ENCODE peak calls at places on chromosome 16, in nine cellular contexts. F is nephron progenitor cell, Q is IMR-90, Y is fibroblast of mammary gland, B is mesothelial cell of epicardium, R is type B pancreatic cell, D is Caco-2, A is left lung, O is thyroid gland. C is an unnamed sample.

GRCh38 chr16:19290860-19291259 is 5.3 kb downstream of the CLEC19A start:
- DNase-seq in F (no peak), Q (no peak), Y (no peak), B (no peak), R (no peak), D (no peak), A (no peak), O (no peak), C (no peak)

GRCh38 chr16:71441348-71441781 is 489 bp downstream of the TLE7 start:
- DNase-seq in F (no peak), Q (no peak), Y (no peak), B (no peak), R (no peak), D (no peak), A (peak; percentile 83), O (no peak), C (no peak)

GRCh38 chr16:82047374-82047773 is 12.3 kb downstream of the HSD17B2 start:
- DNase-seq in F (no peak), Q (no peak), Y (no peak), B (no peak), R (no peak), D (no peak), A (no peak), O (no peak), C (no peak)

GRCh38 chr16:31081428-31082351 is 7.1 kb downstream of the PRSS53 start:
- DNase-seq in F (no peak), Q (no peak), Y (no peak), B (no peak), R (no peak), D (no peak), A (no peak), O (no peak), C (no peak)

GRCh38 chr16:56915311-56916105 is 16.4 kb upstream of the HERPUD1 start:
- DNase-seq in F (no peak), Q (no peak), Y (no peak), B (no peak), R (no peak), D (no peak), A (no peak), O (no peak), C (no peak)

GRCh38 chr16:66130296-66130910 is 236.1 kb upstream of the CDH5 start:
- DNase-seq in F (no peak), Q (peak; percentile 92), Y (peak; percentile 71), B (no peak), R (no peak), D (no peak), A (no peak), O (no peak), C (no peak)

GRCh38 chr16:29811170-29811895 is 660 bp upstream of the PRRT2 start:
- DNase-seq in F (peak; percentile 94), Q (peak; percentile 98), Y (peak; percentile 97), B (peak; percentile 82), R (peak; percentile 91), D (peak; percentile 96), A (peak; percentile 98), O (peak; percentile 99), C (peak; percentile 81)

GRCh38 chr16:88424536-88425230 is 28.4 kb upstream of the ZFPM1 start:
- DNase-seq in F (no peak), Q (no peak), Y (no peak), B (no peak), R (no peak), D (no peak), A (no peak), O (no peak), C (no peak)

GRCh38 chr16:66490774-66491715 is 58.9 kb downstream of the TK2 start:
- DNase-seq in F (no peak), Q (no peak), Y (no peak), B (no peak), R (no peak), D (no peak), A (no peak), O (no peak), C (no peak)

GRCh38 chr16:24717411-24717810 is 12.0 kb upstream of the TNRC6A start:
- DNase-seq in F (no peak), Q (peak; percentile 53), Y (peak; percentile 34), B (no peak), R (no peak), D (no peak), A (no peak), O (no peak), C (no peak)

GRCh38 chr16:10551881-10552280 is 28.5 kb downstream of the EMP2 start:
- DNase-seq in F (no peak), Q (no peak), Y (no peak), B (no peak), R (no peak), D (no peak), A (no peak), O (no peak), C (no peak)

GRCh38 chr16:60608971-60609370 is 1427.3 kb downstream of the CDH8 start:
- DNase-seq in F (no peak), Q (no peak), Y (no peak), B (no peak), R (no peak), D (no peak), A (no peak), O (no peak), C (no peak)

GRCh38 chr16:47779201-47780016 is 318.3 kb downstream of the PHKB start:
- DNase-seq in F (no peak), Q (peak; percentile 28), Y (peak; percentile 60), B (no peak), R (no peak), D (no peak), A (no peak), O (no peak), C (no peak)

GRCh38 chr16:29675811-29676643 is 3.0 kb upstream of the QPRT start:
- DNase-seq in F (no peak), Q (peak; percentile 18), Y (peak; percentile 38), B (no peak), R (no peak), D (no peak), A (no peak), O (no peak), C (no peak)

GRCh38 chr16:85205747-85206471 is 93.6 kb upstream of the CIBAR2 start:
- DNase-seq in F (no peak), Q (peak; percentile 78), Y (peak; percentile 81), B (no peak), R (no peak), D (no peak), A (peak; percentile 65), O (no peak), C (no peak)

GRCh38 chr16:82628741-82629140 is 2.0 kb downstream of the CDH13 start:
- DNase-seq in F (no peak), Q (no peak), Y (no peak), B (no peak), R (no peak), D (no peak), A (no peak), O (no peak), C (no peak)

GRCh38 chr16:50695017-50696000 is 1.9 kb downstream of the NOD2 start:
- DNase-seq in F (no peak), Q (no peak), Y (no peak), B (no peak), R (no peak), D (no peak), A (no peak), O (no peak), C (no peak)

GRCh38 chr16:53952215-53953208 is 248.6 kb downstream of the FTO start:
- DNase-seq in F (no peak), Q (peak; percentile 52), Y (peak; percentile 51), B (no peak), R (no peak), D (no peak), A (no peak), O (no peak), C (no peak)

GRCh38 chr16:76265434-76266045 is 11.7 kb upstream of the CNTNAP4 start:
- DNase-seq in F (peak; percentile 47), Q (peak; percentile 1), Y (peak; percentile 60), B (no peak), R (no peak), D (peak; percentile 72), A (no peak), O (no peak), C (no peak)
- TF ChIP-seq CTCF in F (peak; percentile 52), Q (peak; percentile 33), Y (peak; percentile 72), B (peak; percentile 55), R (peak; percentile 77), D (peak; percentile 87), A (peak; percentile 29), O (no peak), C (no peak)

GRCh38 chr16:89491238-89491869 is 993 bp upstream of the ANKRD11 start:
- DNase-seq in F (no peak), Q (no peak), Y (no peak), B (no peak), R (no peak), D (peak; percentile 42), A (no peak), O (no peak), C (no peak)
- TF ChIP-seq CTCF in F (peak; percentile 13), Q (no peak), Y (peak; percentile 12), B (peak; percentile 40), R (peak; percentile 60), D (peak; percentile 34), A (no peak), O (no peak), C (no peak)

GRCh38 chr16:86344586-86344871 is 165.8 kb upstream of the FOXF1 start:
- DNase-seq in F (no peak), Q (no peak), Y (no peak), B (no peak), R (no peak), D (no peak), A (no peak), O (no peak), C (no peak)

GRCh38 chr16:86347090-86347489 is 163.2 kb upstream of the FOXF1 start:
- DNase-seq in F (no peak), Q (peak; percentile 21), Y (no peak), B (no peak), R (no peak), D (no peak), A (no peak), O (no peak), C (no peak)

GRCh38 chr16:86345521-86345920 is 164.8 kb upstream of the FOXF1 start:
- DNase-seq in F (no peak), Q (no peak), Y (no peak), B (no peak), R (no peak), D (no peak), A (no peak), O (no peak), C (no peak)

GRCh38 chr16:86344881-86345280 is 165.4 kb upstream of the FOXF1 start:
- DNase-seq in F (no peak), Q (no peak), Y (no peak), B (no peak), R (no peak), D (no peak), A (no peak), O (no peak), C (no peak)

GRCh38 chr16:86346034-86346433 is 164.3 kb upstream of the FOXF1 start:
- DNase-seq in F (no peak), Q (no peak), Y (no peak), B (no peak), R (no peak), D (no peak), A (no peak), O (no peak), C (no peak)
- TF ChIP-seq CTCF in F (no peak), Q (no peak), Y (no peak), B (no peak), R (no peak), D (no peak), A (no peak), O (no peak), C (no peak)

DNA sequence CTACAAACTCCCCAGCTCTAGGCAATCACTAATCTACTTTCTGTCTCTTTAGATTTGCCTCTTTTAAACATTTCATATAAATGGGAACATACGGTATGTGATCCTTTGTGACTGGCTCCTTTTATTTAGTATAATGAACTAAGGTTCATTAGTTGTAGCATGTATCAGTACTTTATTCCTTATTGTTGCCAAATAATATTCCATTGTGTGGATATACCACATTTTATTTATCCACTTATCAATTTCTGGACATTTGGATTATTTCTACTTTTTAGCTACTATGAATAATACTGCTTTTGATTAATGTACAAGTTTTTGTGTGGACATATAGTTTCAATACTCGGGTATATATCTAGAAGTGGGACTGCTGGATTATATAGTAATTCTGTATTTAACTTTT is 7.9 kb downstream of the DDX19B start:
- DNase-seq in F (no peak), Q (no peak), Y (no peak), B (no peak), R (no peak), D (no peak), A (no peak), O (no peak), C (no peak)
- TF ChIP-seq CTCF in F (no peak), Q (no peak), Y (no peak), B (no peak), R (no peak), D (no peak), A (no peak), O (no peak), C (no peak)